ENCODE peak calls at places on chromosomes 16 and 17, in four cellular contexts. H is stomach, J is uterus, F is K562. U is an unnamed sample.

GRCh38 chr16:73228649-73229048 is 180.7 kb upstream of the ZFHX3 start:
- DNase-seq in H (no peak), J (no peak), F (no peak), U (peak)

GRCh38 chr16:77993111-77993571 is 29.2 kb upstream of the CLEC3A start:
- DNase-seq in H (no peak), J (peak), F (no peak), U (no peak)

GRCh38 chr16:26765087-26765486 is 301.6 kb upstream of the C16orf82 start:
- DNase-seq in H (no peak), J (no peak), F (peak), U (no peak)

GRCh38 chr17:48593126-48593829 is at the start of gene HOXB5:
- DNase-seq in H (no peak), J (no peak), F (no peak), U (no peak)

GRCh38 chr17:40355123-40355803 is 9.3 kb downstream of the GJD3 start:
- DNase-seq in H (peak), J (peak), F (peak), U (peak)

GRCh38 chr17:64331366-64331765 is 59.3 kb downstream of the PECAM1 start:
- DNase-seq in H (no peak), J (no peak), F (no peak), U (no peak)

GRCh38 chr16:56341656-56342397 is 83.5 kb downstream of the AMFR start:
- DNase-seq in H (no peak), J (no peak), F (no peak), U (no peak)

GRCh38 chr17:68431661-68432071 is 25.6 kb downstream of the WIPI1 start:
- DNase-seq in H (no peak), J (no peak), F (no peak), U (no peak)

GRCh38 chr17:18191967-18192366 is 8.3 kb downstream of the ALKBH5 start:
- DNase-seq in H (no peak), J (no peak), F (peak), U (no peak)

GRCh38 chr17:4150106-4150505 is 7.1 kb downstream of the CYB5D2 start:
- DNase-seq in H (no peak), J (no peak), F (no peak), U (no peak)

GRCh38 chr16:19210175-19210924 is 42.3 kb downstream of the SYT17 start:
- DNase-seq in H (peak), J (no peak), F (no peak), U (no peak)

GRCh38 chr16:22684282-22685161 is 129.4 kb upstream of the HS3ST2 start:
- DNase-seq in H (no peak), J (no peak), F (no peak), U (no peak)

GRCh38 chr17:12790806-12791148 is 1.5 kb downstream of the ARHGAP44 start:
- DNase-seq in H (no peak), J (no peak), F (no peak), U (no peak)

GRCh38 chr17:59627770-59628171 is 8.1 kb downstream of the CLTC start:
- DNase-seq in H (no peak), J (no peak), F (no peak), U (no peak)

GRCh38 chr16:88922114-88922825 is 54.7 kb downstream of the CBFA2T3 start:
- DNase-seq in H (peak), J (peak), F (no peak), U (peak)
- TF ChIP-seq POLR2A in H (no peak), J (no peak), F (no peak), U (no peak)

GRCh38 chr17:80845863-80846671 is 145.6 kb upstream of the CHMP6 start:
- DNase-seq in H (no peak), J (no peak), F (no peak), U (peak)
- TF ChIP-seq CTCF in H (no peak), J (no peak), F (no peak), U (no peak)

DNA sequence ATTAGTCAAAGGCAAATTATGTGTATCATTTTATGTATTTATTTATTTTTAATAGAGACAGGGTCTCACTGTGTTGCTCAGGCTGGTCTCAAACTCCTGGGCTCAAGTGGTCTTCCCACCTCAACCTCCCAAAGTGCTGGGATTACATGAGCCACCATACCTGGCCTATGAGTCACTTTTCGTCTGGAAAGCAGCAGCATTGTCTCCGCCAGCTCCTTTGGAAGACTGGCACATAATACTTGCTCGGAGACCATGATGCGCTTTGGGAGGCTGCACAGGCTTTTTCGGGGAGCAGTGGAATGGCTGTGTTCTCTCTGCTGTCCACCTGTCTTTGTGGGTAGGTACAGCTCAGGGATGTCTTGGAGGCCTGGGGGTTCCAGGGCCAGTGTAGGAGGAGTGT is 102.2 kb downstream of the AATF start:
- DNase-seq in H (no peak), J (no peak), F (no peak), U (no peak)
- H3K27ac ChIP-seq in H (no peak), J (no peak), F (no peak), U (no peak)

DNA sequence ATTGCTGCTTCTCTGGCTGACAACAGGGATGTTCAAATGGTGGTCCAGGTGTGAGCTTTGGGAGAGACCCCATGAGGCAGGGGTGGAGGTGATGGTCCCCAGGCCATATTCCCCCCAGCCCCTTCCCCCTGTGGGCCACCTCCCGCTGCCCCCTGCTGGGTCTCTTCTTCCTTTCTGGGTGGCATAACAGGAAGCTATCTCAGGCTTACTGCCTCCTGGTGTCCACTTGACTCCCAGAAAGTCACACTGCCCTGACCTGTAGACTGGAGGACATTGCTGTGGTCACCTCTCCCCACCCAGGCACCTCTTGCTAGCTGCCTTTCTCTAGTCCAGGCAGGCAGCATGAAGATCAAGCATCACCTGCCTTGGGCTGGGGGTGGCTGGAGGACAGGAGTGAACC is 46.4 kb upstream of the PLCG2 start:
- DNase-seq in H (no peak), J (no peak), F (no peak), U (no peak)
- TF ChIP-seq POLR2A in H (no peak), J (no peak), F (no peak), U (no peak)

DNA sequence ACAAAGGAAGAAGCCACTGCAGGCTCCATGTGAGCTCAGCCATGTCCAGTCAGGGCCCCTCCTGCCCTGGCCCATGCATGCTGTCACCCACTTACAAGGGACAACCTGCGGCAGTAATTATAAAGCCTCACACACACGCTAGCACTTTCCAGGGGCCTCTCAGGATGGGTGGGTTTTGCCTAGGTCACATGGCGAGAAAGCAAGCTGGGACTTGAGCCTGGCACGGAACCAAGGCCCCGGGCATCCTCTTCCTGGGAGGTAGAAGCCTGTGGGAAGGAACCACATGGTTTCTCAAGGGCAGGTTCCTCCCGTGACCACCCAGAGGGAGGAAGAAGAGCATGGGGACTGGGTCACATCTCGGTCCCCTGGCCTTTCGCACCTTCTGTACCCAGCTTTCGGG is 7.0 kb downstream of the ZNF319 start:
- DNase-seq in H (no peak), J (no peak), F (no peak), U (no peak)
- TF ChIP-seq CTCF in H (no peak), J (no peak), F (no peak), U (no peak)

GRCh38 chr16:71762186-71762585 is 37.7 kb upstream of the PHLPP2 start:
- DNase-seq in H (no peak), J (no peak), F (no peak), U (no peak)
- H3K27ac ChIP-seq in H (no peak), J (no peak), F (no peak), U (no peak)

GRCh38 chr17:49741692-49742076 is 22.2 kb downstream of the FAM117A start:
- DNase-seq in H (no peak), J (no peak), F (no peak), U (no peak)

GRCh38 chr17:49738456-49739163 is 25.3 kb downstream of the FAM117A start:
- DNase-seq in H (no peak), J (no peak), F (no peak), U (no peak)

GRCh38 chr17:49742256-49742655 is 21.7 kb downstream of the FAM117A start:
- DNase-seq in H (no peak), J (no peak), F (no peak), U (no peak)

GRCh38 chr17:49741009-49741691 is 22.8 kb downstream of the FAM117A start:
- DNase-seq in H (no peak), J (peak), F (no peak), U (no peak)

DNA sequence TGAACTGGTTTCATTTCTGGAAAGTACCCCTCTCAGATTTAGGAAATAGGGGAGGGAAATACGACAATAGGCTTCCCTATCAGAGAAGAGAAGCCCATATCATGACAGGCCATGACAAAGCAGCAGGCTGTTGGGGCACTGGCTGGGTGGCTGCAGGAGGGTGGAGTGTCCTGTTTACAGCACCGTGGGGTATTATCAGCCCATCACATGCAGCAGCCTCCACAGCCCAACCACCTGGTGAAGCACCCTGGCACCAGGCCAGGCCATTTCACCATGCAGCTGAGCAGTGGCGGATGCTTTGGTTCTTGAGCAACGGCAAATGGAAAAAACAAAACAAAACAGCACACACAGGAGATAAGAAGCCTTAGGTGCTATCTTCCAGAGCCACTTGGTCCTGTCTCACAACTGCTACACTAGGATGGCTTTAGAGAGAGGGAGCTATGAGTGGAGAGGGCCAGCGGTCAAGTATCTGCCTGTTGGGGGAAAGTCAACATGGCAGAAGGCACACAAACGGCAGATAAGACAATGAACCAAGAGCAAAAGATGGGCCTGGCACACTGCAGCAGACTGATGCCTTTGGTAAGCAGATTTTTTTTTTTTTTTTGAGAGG is 24.2 kb downstream of the FAM117A start:
- DNase-seq in H (peak), J (peak), F (peak), U (peak)
- TF ChIP-seq POLR2A in H (no peak), J (no peak), F (peak), U (no peak)

DNA sequence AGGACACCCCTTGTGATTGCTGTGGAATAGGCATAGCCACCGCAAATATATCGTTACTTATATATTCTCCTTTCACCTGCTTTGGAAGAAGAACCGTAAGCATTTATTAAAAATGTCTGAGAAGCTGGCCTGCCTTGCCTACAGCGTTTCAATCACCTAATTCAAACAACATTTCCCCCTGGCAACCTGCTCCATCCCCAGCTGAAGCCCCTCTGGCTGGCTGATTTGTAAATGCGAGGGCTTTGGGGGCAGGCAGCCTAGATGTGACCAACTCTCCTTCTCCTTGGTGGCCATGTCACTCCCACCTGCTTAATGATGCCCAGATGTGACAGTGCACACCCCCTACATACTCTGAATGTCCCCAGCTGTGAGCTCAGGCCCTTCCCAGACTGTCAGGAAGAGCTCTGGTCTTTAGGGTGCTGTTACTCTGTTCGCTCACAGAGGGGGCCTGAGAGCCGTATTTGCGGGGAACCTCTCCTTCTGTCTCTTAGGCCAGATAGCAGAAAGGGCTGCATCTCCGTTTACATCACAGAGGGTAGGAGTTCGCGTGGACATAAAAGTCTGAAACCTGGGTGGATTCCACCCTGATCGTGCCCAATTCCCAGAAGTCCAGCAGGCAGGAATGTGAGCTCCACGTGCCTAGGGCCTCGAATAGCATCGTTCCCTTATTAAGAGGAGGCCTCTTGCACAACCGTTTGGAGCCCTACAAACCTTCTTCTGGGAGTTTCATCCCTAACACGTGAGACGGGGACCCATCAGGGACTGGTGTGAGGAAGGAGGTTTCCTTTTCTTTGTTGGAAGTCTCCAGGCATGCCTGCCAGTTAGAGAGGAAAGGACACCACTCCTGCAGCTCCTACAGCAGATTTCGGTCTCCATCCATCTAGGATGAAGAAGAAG is 2.4 kb upstream of the SDK2 start:
- DNase-seq in H (peak), J (no peak), F (no peak), U (no peak)
- TF ChIP-seq CTCF in H (no peak), J (no peak), F (peak), U (no peak)

GRCh38 chr16:15776572-15776971 is 80.3 kb downstream of the MYH11 start:
- DNase-seq in H (no peak), J (no peak), F (no peak), U (no peak)
- H3K27ac ChIP-seq in H (peak), J (no peak), F (no peak), U (peak)

U was measured in sigmoid colon.